ENCODE peak calls at places on chromosomes 12 and 14, in nine cellular contexts. X, I, M, U, N, P, Y, T and D are unnamed samples.

GRCh38 chr14:98701377-98701776 is 570.6 kb downstream of the BCL11B start:
- DNase-seq in Y (peak), T (no peak), U (no peak), I (no peak), X (no peak), P (no peak), N (no peak), M (no peak), D (no peak)

GRCh38 chr12:131390408-131391100 is 320.3 kb upstream of the SFSWAP start:
- DNase-seq in P (no peak), M (no peak), I (no peak), U (no peak), T (no peak), Y (peak), N (no peak), X (no peak), D (no peak)

GRCh38 chr12:100842156-100842555 is 47.6 kb downstream of the ANO4 start:
- DNase-seq in N (no peak), M (no peak), I (no peak), T (no peak), X (no peak), U (no peak), Y (no peak), P (no peak), D (no peak)

GRCh38 chr14:65604535-65604934 is 192.0 kb downstream of the FUT8 start:
- DNase-seq in N (no peak), X (no peak), U (no peak), I (no peak), P (no peak), Y (no peak), M (no peak), T (no peak), D (no peak)

GRCh38 chr12:41965996-41966395 is 178.7 kb downstream of the GXYLT1 start:
- DNase-seq in I (no peak), N (no peak), U (no peak), X (no peak), Y (no peak), P (no peak), T (no peak), M (no peak), D (no peak)

GRCh38 chr14:22143360-22143759 is 445.7 kb downstream of the DAD1 start:
- DNase-seq in T (no peak), U (no peak), X (no peak), M (no peak), P (no peak), Y (no peak), N (no peak), I (no peak), D (no peak)

GRCh38 chr14:29603721-29604120 is 323.9 kb downstream of the PRKD1 start:
- DNase-seq in Y (no peak), X (no peak), I (no peak), P (no peak), M (no peak), U (no peak), T (no peak), N (no peak), D (no peak)

GRCh38 chr12:64514456-64514855 is 62.5 kb downstream of the TBK1 start:
- DNase-seq in U (no peak), I (no peak), T (no peak), P (no peak), N (no peak), X (no peak), M (no peak), Y (no peak), D (no peak)

GRCh38 chr14:23306113-23306411 is 571 bp upstream of the BCL2L2 start:
- DNase-seq in T (no peak), P (no peak), N (no peak), I (no peak), M (no peak), U (no peak), X (no peak), Y (no peak), D (no peak)

GRCh38 chr12:132327351-132328171 is 1.8 kb downstream of the GALNT9 start:
- DNase-seq in I (peak), T (no peak), X (no peak), N (no peak), U (peak), P (no peak), M (peak), Y (no peak), D (peak)

GRCh38 chr12:132150780-132151144 is 6.5 kb downstream of the NOC4L start:
- DNase-seq in M (no peak), P (peak), Y (no peak), I (no peak), X (no peak), N (no peak), T (no peak), U (no peak), D (no peak)

GRCh38 chr12:19412844-19413243 is 26.4 kb upstream of the AEBP2 start:
- DNase-seq in T (no peak), I (no peak), N (no peak), Y (no peak), M (no peak), P (no peak), U (no peak), X (no peak), D (no peak)

GRCh38 chr12:62260733-62261683 is 804 bp downstream of the USP15 start:
- DNase-seq in P (no peak), T (peak), M (peak), Y (peak), N (no peak), U (peak), I (peak), X (peak), D (peak)

GRCh38 chr12:65508281-65509035 is 230.0 kb downstream of the MSRB3 start:
- DNase-seq in I (no peak), U (no peak), N (no peak), Y (no peak), X (no peak), M (no peak), P (no peak), T (no peak), D (no peak)

GRCh38 chr12:3313655-3314305 is 177.2 kb upstream of the PRMT8 start:
- DNase-seq in U (peak), M (peak), I (no peak), Y (peak), N (no peak), P (no peak), T (peak), X (no peak), D (peak)

GRCh38 chr12:100027671-100028070 is 42.9 kb upstream of the ANKS1B start:
- DNase-seq in U (no peak), N (no peak), I (no peak), T (no peak), P (no peak), M (peak), Y (no peak), X (no peak), D (peak)

GRCh38 chr12:94795520-94795919 is 145.2 kb upstream of the TMCC3 start:
- DNase-seq in P (no peak), M (peak), T (no peak), N (no peak), U (no peak), I (no peak), X (no peak), Y (peak), D (peak)